ENCODE peak calls at places on chromosomes 1 and 21, in eight cellular contexts. O is GM12892, I is GM23338, Z is transverse colon, A is upper lobe of left lung, P is stomach, R is breast epithelium, C is prostate gland. V is an unnamed sample.

GRCh38 chr1:34684246-34684645 is 70.6 kb upstream of the GJB5 start:
- DNase-seq in O (no peak), I (peak), Z (no peak), A (no peak), P (no peak), R (no peak), C (no peak), V (no peak)

GRCh38 chr21:36584980-36585940 is 105.3 kb upstream of the CLDN14 start:
- DNase-seq in O (no peak), I (peak), Z (no peak), A (no peak), P (no peak), R (no peak), C (peak), V (no peak)

GRCh38 chr1:48875736-48876135 is 99.0 kb upstream of the BEND5 start:
- DNase-seq in O (no peak), I (no peak), Z (no peak), A (no peak), P (no peak), R (no peak), C (no peak), V (no peak)

GRCh38 chr1:76354236-76354635 is 279.7 kb downstream of the ST6GALNAC3 start:
- DNase-seq in O (no peak), I (no peak), Z (no peak), A (no peak), P (no peak), R (no peak), C (no peak), V (no peak)

GRCh38 chr1:151166506-151166956 is 587 bp downstream of the SCNM1 start:
- DNase-seq in O (no peak), I (peak), Z (no peak), A (no peak), P (no peak), R (no peak), C (no peak), V (no peak)

GRCh38 chr1:109821221-109821669 is 57.5 kb upstream of the EPS8L3 start:
- DNase-seq in O (no peak), I (no peak), Z (peak), A (no peak), P (no peak), R (peak), C (no peak), V (no peak)

GRCh38 chr1:117611121-117611601 is 5.3 kb downstream of the TENT5C start:
- DNase-seq in O (no peak), I (no peak), Z (no peak), A (no peak), P (no peak), R (no peak), C (no peak), V (no peak)

GRCh38 chr1:93446837-93447451 is 974 bp upstream of the FNBP1L start:
- DNase-seq in O (no peak), I (peak), Z (peak), A (no peak), P (peak), R (no peak), C (peak), V (no peak)

GRCh38 chr21:34022557-34023335 is 50.6 kb upstream of the MRPS6 start:
- DNase-seq in O (no peak), I (no peak), Z (no peak), A (no peak), P (no peak), R (no peak), C (no peak), V (no peak)

GRCh38 chr1:159983681-159984080 is 29.6 kb upstream of the SLAMF9 start:
- DNase-seq in O (no peak), I (no peak), Z (no peak), A (no peak), P (no peak), R (no peak), C (no peak), V (peak)

GRCh38 chr1:230113605-230114241 is 46.7 kb downstream of the GALNT2 start:
- DNase-seq in O (no peak), I (no peak), Z (no peak), A (no peak), P (no peak), R (no peak), C (no peak), V (no peak)

GRCh38 chr1:63662846-63663245 is 69.6 kb downstream of the PGM1 start:
- DNase-seq in O (no peak), I (peak), Z (no peak), A (peak), P (no peak), R (no peak), C (no peak), V (no peak)

GRCh38 chr1:202788800-202789199 is 19.4 kb downstream of the KDM5B start:
- DNase-seq in O (no peak), I (no peak), Z (peak), A (no peak), P (no peak), R (no peak), C (no peak), V (no peak)

GRCh38 chr1:154575951-154576566 is 8.5 kb downstream of the CHRNB2 start:
- DNase-seq in O (no peak), I (no peak), Z (no peak), A (no peak), P (no peak), R (no peak), C (no peak), V (no peak)

GRCh38 chr1:115771847-115772457 is 3.4 kb upstream of the CASQ2 start:
- DNase-seq in O (peak), I (peak), Z (peak), A (no peak), P (peak), R (no peak), C (peak), V (peak)

GRCh38 chr1:101253976-101254660 is 17.3 kb downstream of the S1PR1 start:
- DNase-seq in O (no peak), I (no peak), Z (no peak), A (no peak), P (no peak), R (no peak), C (no peak), V (no peak)

GRCh38 chr1:246002725-246003441 is 504.2 kb downstream of the SMYD3 start:
- DNase-seq in O (peak), I (peak), Z (peak), A (peak), P (peak), R (peak), C (peak), V (peak)

GRCh38 chr21:45860493-45861155 is 120.9 kb upstream of the COL6A1 start:
- DNase-seq in O (no peak), I (no peak), Z (no peak), A (peak), P (no peak), R (no peak), C (no peak), V (no peak)

GRCh38 chr1:201265771-201266170 is 17.5 kb upstream of the PKP1 start:
- DNase-seq in O (no peak), I (no peak), Z (no peak), A (no peak), P (no peak), R (no peak), C (peak), V (no peak)

GRCh38 chr21:46551636-46552241 is 53.1 kb downstream of the S100B start:
- DNase-seq in O (no peak), I (peak), Z (no peak), A (peak), P (peak), R (no peak), C (no peak), V (peak)

GRCh38 chr1:25711555-25712298 is 88.3 kb upstream of the SELENON start:
- DNase-seq in O (no peak), I (no peak), Z (no peak), A (peak), P (no peak), R (no peak), C (no peak), V (no peak)

GRCh38 chr1:97919568-97920261 is 1.1 kb downstream of the DPYD start:
- DNase-seq in O (no peak), I (peak), Z (no peak), A (no peak), P (no peak), R (no peak), C (no peak), V (no peak)

GRCh38 chr1:33182896-33183295 is 1.1 kb upstream of the TRIM62 start:
- DNase-seq in O (no peak), I (no peak), Z (no peak), A (no peak), P (no peak), R (no peak), C (no peak), V (peak)

GRCh38 chr1:33182452-33182851 is 609 bp upstream of the TRIM62 start:
- DNase-seq in O (no peak), I (peak), Z (no peak), A (no peak), P (no peak), R (no peak), C (peak), V (peak)

GRCh38 chr1:33181038-33181861 is 593 bp downstream of the TRIM62 start:
- DNase-seq in O (no peak), I (peak), Z (peak), A (peak), P (peak), R (no peak), C (peak), V (peak)

GRCh38 chr1:33183306-33183705 is 1.5 kb upstream of the TRIM62 start:
- DNase-seq in O (no peak), I (no peak), Z (no peak), A (no peak), P (no peak), R (no peak), C (no peak), V (peak)

DNA sequence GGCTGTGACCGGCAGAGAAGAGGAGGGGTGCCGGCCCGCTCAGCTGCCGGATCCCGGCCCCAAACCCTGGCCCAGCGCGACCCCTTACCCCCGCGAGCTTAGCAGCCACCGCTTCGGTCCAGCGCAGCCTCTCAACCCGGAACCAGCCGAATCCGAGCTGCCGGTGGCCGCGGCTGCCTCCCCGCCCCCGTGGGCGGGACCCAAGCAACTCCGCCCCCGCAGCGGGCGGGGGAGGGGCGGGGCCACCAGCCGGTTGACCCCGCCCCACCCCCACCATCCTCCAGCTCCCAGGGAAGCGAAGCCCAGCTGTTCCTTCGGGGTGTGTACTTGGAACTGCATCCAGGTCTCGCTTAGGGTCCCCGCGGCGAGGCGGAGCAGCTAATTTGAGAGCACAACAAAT is at the start of gene TRIM62:
- DNase-seq in O (peak), I (peak), Z (peak), A (peak), P (peak), R (peak), C (peak), V (peak)
- TF ChIP-seq POLR2AphosphoS5 in O (no peak), I (peak), Z (peak), A (peak), P (peak), R (no peak), C (peak), V (peak)

GRCh38 chr1:110879758-110880606 is 7.0 kb downstream of the CD53 start:
- DNase-seq in O (no peak), I (no peak), Z (peak), A (no peak), P (no peak), R (no peak), C (no peak), V (no peak)
- TF ChIP-seq POLR2AphosphoS5 in O (peak), I (no peak), Z (no peak), A (no peak), P (peak), R (no peak), C (no peak), V (no peak)

DNA sequence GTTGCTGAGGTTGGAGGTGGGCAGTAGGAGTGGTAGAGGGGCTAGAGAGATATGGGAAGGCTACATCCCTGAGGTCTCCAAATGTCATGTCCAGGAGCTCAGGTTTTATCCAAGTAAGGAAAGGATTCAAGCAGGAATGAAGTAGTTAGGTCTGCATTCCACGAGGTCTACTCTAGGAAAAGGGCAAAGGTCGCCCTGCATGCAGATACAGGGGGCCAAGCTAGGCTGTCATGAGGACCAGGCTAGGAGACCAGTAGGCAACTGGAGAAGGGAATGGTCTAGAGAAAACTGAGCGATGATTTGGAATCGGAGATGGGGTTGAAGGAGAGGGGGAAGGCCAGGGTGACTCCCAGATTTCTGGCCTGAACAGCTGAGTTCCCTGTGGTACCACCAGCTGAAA is 48.7 kb downstream of the IRF2BP2 start:
- DNase-seq in O (no peak), I (no peak), Z (no peak), A (no peak), P (no peak), R (no peak), C (no peak), V (no peak)
- TF ChIP-seq POLR2AphosphoS5 in O (no peak), I (no peak), Z (no peak), A (no peak), P (no peak), R (no peak), C (no peak), V (no peak)

DNA sequence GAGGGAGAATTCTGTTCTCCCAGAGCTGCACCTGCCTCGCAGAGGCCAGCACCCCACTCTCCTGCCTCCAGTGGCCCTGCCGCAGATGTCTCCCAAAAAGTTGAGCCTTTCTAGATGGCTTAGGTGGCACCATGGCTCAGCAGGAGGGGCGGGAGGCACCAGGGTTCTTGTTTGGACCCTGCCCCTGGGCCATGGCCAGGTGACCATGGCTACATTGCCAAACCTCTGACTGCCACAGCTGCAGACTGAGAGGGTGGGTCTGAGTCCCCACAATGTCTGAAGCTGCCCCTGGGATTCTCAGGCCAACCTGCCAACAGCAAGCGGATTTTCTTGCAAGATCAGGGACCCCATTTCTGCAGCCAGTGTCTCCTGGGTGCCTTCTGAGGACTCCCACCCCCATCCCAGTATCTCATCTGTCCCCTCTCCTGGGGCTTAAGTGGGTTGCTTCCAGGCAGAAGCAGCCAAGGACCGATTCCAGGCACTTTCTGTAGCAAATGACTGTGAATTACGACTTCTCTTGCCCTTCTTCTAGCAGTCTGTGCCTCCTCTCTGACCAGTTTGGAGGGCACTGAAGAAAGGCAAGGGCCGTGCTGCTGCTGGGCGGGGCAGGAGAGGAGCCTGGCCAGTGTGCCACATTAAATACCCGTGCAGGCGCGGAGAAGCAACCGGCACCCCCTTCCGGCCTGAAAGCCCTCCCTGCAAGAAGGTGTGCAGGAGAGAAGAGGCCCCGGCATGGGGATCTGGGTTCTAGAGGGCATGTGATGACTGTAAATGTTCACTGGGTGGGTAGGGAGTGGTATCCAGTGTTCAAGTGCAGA is 22.5 kb downstream of the SESN2 start:
- DNase-seq in O (no peak), I (no peak), Z (peak), A (no peak), P (no peak), R (no peak), C (no peak), V (no peak)
- TF ChIP-seq POLR2AphosphoS5 in O (no peak), I (no peak), Z (no peak), A (no peak), P (no peak), R (no peak), C (no peak), V (no peak)

DNA sequence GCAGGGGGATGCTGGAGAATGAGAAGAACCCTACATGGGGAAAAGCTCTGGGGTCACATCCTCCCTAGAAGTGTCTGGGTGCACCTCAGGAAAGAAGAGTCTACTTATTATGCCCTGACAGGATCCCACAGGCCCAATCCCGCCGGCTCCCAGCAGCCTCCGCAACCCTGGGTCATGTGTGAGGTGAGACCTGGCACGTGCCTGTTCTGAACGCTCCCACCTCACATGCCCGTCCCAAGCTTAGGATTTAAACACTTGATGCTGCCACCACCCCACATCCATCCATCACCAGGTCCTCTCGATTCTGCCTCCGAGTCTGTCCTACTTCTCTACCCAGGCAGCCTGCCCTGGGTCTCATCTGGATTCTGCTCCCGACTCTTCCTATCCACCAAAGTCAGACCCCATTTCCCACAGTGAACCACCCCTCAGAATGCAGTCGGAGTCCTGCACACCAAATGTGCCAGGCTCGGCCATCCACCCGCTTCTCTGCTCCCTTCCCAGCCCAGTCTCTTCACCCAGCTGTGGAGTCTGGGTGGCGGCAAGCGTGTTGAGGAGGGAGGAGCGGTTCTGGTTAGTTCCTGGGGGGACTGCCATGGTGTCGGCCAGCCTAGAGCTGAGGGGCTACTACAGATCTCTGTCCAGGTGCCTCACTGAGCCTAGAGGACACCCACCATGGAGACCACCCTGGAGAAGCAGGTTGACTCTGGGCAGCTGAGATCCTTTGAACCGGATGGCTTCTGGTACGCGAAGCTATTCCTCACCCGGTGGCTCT is 23.9 kb downstream of the SLC2A1 start:
- DNase-seq in O (no peak), I (no peak), Z (peak), A (no peak), P (no peak), R (peak), C (no peak), V (no peak)
- TF ChIP-seq POLR2AphosphoS5 in O (peak), I (no peak), Z (no peak), A (no peak), P (no peak), R (no peak), C (no peak), V (no peak)